ENCODE peak calls at places on chromosomes 1 and 21, in nine cellular contexts. O is uterus, A is tibial nerve, C is substantia nigra, R is pancreas, Z is cardiac muscle cell, Q is neuronal stem cell, W is aorta, L is brain microvascular endothelial cell. M is an unnamed sample.
A peak's percentile ranks its signal among the peaks of the same experiment; 100 is the strongest.

GRCh38 chr1:201229095-201229494 is 38.5 kb downstream of the IGFN1 start:
- DNase-seq in C (no peak), Q (no peak), L (no peak), O (no peak), R (no peak), W (no peak), A (no peak), Z (no peak), M (no peak)

GRCh38 chr1:78833491-78833890 is 173.0 kb downstream of the ADGRL4 start:
- DNase-seq in O (no peak), L (peak; percentile 80), Q (no peak), R (no peak), A (no peak), Z (peak; percentile 83), W (no peak), C (no peak), M (no peak)

GRCh38 chr1:202274611-202275010 is 67.1 kb downstream of the UBE2T start:
- DNase-seq in R (no peak), L (peak; percentile 43), O (no peak), A (no peak), W (no peak), Z (peak; percentile 52), Q (no peak), C (no peak), M (peak; percentile 20)

GRCh38 chr1:104125935-104126334 is 376.2 kb downstream of the AMY1C start:
- DNase-seq in L (no peak), W (no peak), O (no peak), C (no peak), A (no peak), Q (no peak), Z (no peak), R (no peak), M (no peak)

GRCh38 chr1:200738348-200738732 is 353 bp upstream of the CAMSAP2 start:
- DNase-seq in L (no peak), R (no peak), Q (no peak), Z (peak; percentile 14), A (no peak), C (no peak), O (no peak), W (no peak), M (no peak)

GRCh38 chr21:43884012-43884860 is 19.2 kb downstream of the AGPAT3 start:
- DNase-seq in Z (peak; percentile 62), W (no peak), A (no peak), R (peak; percentile 64), O (no peak), Q (no peak), C (no peak), L (peak; percentile 33), M (no peak)

GRCh38 chr1:207259391-207259790 is 62.1 kb upstream of the CD55 start:
- DNase-seq in L (peak; percentile 38), Z (peak; percentile 64), A (no peak), Q (no peak), C (no peak), O (no peak), R (no peak), W (no peak), M (no peak)

GRCh38 chr1:998051-998821 is 1.7 kb downstream of the HES4 start:
- DNase-seq in R (peak; percentile 79), Q (no peak), A (no peak), Z (no peak), O (no peak), L (no peak), W (no peak), C (no peak), M (no peak)

GRCh38 chr1:228318823-228319241 is 87.8 kb downstream of the TRIM11 start:
- DNase-seq in C (no peak), R (peak; percentile 55), W (no peak), L (no peak), A (no peak), O (no peak), Z (no peak), Q (no peak), M (no peak)

GRCh38 chr1:15295676-15296075 is 48.7 kb downstream of the FHAD1 start:
- DNase-seq in W (no peak), O (no peak), R (no peak), A (no peak), Q (no peak), C (no peak), L (no peak), Z (peak; percentile 9), M (no peak)

GRCh38 chr21:41767606-41768370 is 936 bp upstream of the RIPK4 start:
- DNase-seq in C (no peak), Q (no peak), W (no peak), A (no peak), L (no peak), Z (no peak), R (no peak), O (no peak), M (no peak)

GRCh38 chr1:47911892-47912291 is 85.3 kb downstream of the TRABD2B start:
- DNase-seq in W (no peak), L (no peak), Z (no peak), O (no peak), A (no peak), Q (peak; percentile 35), C (no peak), R (no peak), M (no peak)

GRCh38 chr1:36565576-36566501 is 83.1 kb upstream of the CSF3R start:
- DNase-seq in W (no peak), O (no peak), L (no peak), C (no peak), R (no peak), Q (no peak), Z (no peak), A (no peak), M (no peak)

GRCh38 chr21:46551636-46552241 is 53.1 kb downstream of the S100B start:
- DNase-seq in W (peak; percentile 65), Q (no peak), C (no peak), Z (no peak), A (no peak), L (no peak), R (no peak), O (no peak), M (peak; percentile 21)

GRCh38 chr21:32413697-32414578 is 1.4 kb downstream of the EVA1C start:
- DNase-seq in Q (no peak), L (no peak), Z (peak; percentile 78), O (peak; percentile 64), R (no peak), A (peak; percentile 43), C (no peak), W (no peak), M (no peak)

GRCh38 chr1:9589719-9590157 is 1.0 kb downstream of the TMEM201 start:
- DNase-seq in Q (no peak), L (no peak), C (no peak), R (no peak), A (no peak), O (no peak), Z (no peak), W (no peak), M (no peak)

GRCh38 chr1:39668111-39668510 is 3.8 kb downstream of the NT5C1A start:
- DNase-seq in O (no peak), W (no peak), C (no peak), Q (no peak), A (no peak), Z (no peak), L (no peak), R (peak; percentile 24), M (no peak)

GRCh38 chr1:39659110-39659509 is 12.8 kb downstream of the NT5C1A start:
- DNase-seq in A (no peak), O (no peak), L (no peak), R (no peak), C (no peak), Q (no peak), Z (no peak), W (no peak), M (no peak)

GRCh38 chr1:39666772-39667171 is 5.1 kb downstream of the NT5C1A start:
- DNase-seq in R (no peak), Z (no peak), C (no peak), O (no peak), W (no peak), A (no peak), Q (no peak), L (no peak), M (no peak)

GRCh38 chr1:39659538-39659937 is 12.4 kb downstream of the NT5C1A start:
- DNase-seq in W (no peak), C (no peak), O (no peak), R (no peak), L (no peak), Q (no peak), Z (no peak), A (no peak), M (no peak)

DNA sequence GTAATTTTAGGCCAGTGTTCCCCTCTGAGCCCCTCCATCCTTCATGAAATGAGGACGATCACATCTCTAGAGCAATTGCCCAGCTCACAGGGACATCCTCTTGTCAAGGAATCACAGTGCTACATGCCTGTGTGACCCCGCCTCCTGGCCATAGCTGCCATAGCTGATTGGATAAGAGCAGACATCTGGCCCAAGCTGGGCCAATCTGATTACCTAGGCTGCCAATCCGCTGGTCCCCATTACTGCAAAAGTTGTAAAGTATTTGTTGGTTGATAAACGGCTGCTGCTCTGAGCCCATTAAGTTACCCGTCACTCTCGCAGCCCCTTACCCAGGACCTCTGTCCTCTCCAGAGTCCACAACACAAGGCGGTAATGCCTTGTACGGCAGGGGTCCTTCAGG is 8.3 kb downstream of the NT5C1A start:
- DNase-seq in L (no peak), C (no peak), R (no peak), Q (no peak), W (no peak), A (no peak), Z (no peak), O (no peak), M (no peak)
- H3K27ac ChIP-seq in L (no peak overlapping the region), C (no peak overlapping the region), R (no peak overlapping the region), Q (no peak overlapping the region), W (no peak overlapping the region), A (no peak overlapping the region), Z (no peak overlapping the region), O (no peak overlapping the region), M (no peak overlapping the region)

GRCh38 chr1:147209825-147210821 is 15.0 kb downstream of the FMO5 start:
- DNase-seq in Q (no peak), L (no peak), O (no peak), W (no peak), C (no peak), R (no peak), Z (no peak), A (no peak), M (no peak)
- H3K27ac ChIP-seq in Q (no peak overlapping the region), L (no peak overlapping the region), O (no peak overlapping the region), W (no peak overlapping the region), C (no peak overlapping the region), R (peak overlapping the region; percentile 20), Z (no peak overlapping the region), A (no peak overlapping the region), M (no peak overlapping the region)

GRCh38 chr1:40748841-40749718 is 34.5 kb upstream of the KCNQ4 start:
- DNase-seq in C (no peak), O (no peak), Z (no peak), Q (no peak), R (no peak), A (no peak), W (no peak), L (no peak), M (no peak)
- H3K27ac ChIP-seq in C (no peak overlapping the region), O (no peak overlapping the region), Z (no peak overlapping the region), Q (no peak overlapping the region), R (no peak overlapping the region), A (no peak overlapping the region), W (no peak overlapping the region), L (no peak overlapping the region), M (no peak overlapping the region)

DNA sequence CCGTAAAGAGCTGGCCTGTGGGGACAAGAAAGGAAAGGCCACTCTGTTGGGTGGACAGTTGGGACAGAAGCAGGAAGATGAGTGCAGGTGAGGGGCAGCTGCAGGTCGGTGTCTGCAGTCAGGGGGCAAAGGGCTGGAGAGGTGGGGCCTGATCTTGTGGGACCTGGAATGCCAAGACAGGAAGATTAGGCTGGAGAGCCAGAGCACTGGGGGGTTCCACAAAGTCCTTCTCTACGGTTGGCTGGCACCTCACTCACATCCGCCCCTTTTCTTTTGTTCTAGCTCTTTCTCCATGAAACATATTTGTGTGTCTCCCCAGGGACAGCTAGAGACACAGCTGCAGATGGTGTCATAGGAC is 404.1 kb downstream of the PTPRU start:
- DNase-seq in O (no peak), Z (no peak), W (no peak), Q (no peak), A (no peak), C (no peak), L (no peak), R (no peak), M (no peak)
- H3K27ac ChIP-seq in O (no peak overlapping the region), Z (no peak overlapping the region), W (no peak overlapping the region), Q (no peak overlapping the region), A (no peak overlapping the region), C (no peak overlapping the region), L (no peak overlapping the region), R (no peak overlapping the region), M (no peak overlapping the region)